ENCODE peak calls at places on chromosomes 3 and 15, in eight cellular contexts. C, Z, V, Q, F, S, N and D are unnamed samples.

GRCh38 chr3:88150371-88150770 is 612 bp downstream of the C3orf38 start:
- DNase-seq in C (no peak), Z (no peak), V (no peak), Q (no peak), F (peak; percentile 58), S (no peak), N (no peak), D (no peak)

GRCh38 chr3:32972482-32973146 is 21.2 kb downstream of the CCR4 start:
- DNase-seq in C (no peak), Z (no peak), V (no peak), Q (no peak), F (peak; percentile 21), S (peak; percentile 91), N (no peak), D (no peak)

GRCh38 chr15:32774022-32774421 is 56.2 kb downstream of the GREM1 start:
- DNase-seq in C (peak; percentile 38), Z (no peak), V (no peak), Q (no peak), F (no peak), S (no peak), N (no peak), D (no peak)

GRCh38 chr3:13705051-13705450 is 156.1 kb downstream of the FBLN2 start:
- DNase-seq in C (no peak), Z (no peak), V (no peak), Q (no peak), F (no peak), S (no peak), N (no peak), D (no peak)

GRCh38 chr3:176202652-176203051 is 994.6 kb downstream of the TBL1XR1 start:
- DNase-seq in C (no peak), Z (no peak), V (no peak), Q (no peak), F (no peak), S (no peak), N (no peak), D (no peak)

GRCh38 chr15:43274136-43274535 is 7.4 kb upstream of the TGM5 start:
- DNase-seq in C (no peak), Z (no peak), V (no peak), Q (no peak), F (no peak), S (no peak), N (no peak), D (no peak)

GRCh38 chr3:159032311-159032710 is 230.5 kb downstream of the MFSD1 start:
- DNase-seq in C (no peak), Z (no peak), V (no peak), Q (peak; percentile 12), F (no peak), S (no peak), N (no peak), D (no peak)

GRCh38 chr15:74028646-74029045 is 34.1 kb downstream of the PML start:
- DNase-seq in C (no peak), Z (no peak), V (no peak), Q (no peak), F (peak; percentile 35), S (no peak), N (no peak), D (no peak)

GRCh38 chr15:33662014-33662413 is 306.3 kb upstream of the CHRM5 start:
- DNase-seq in C (no peak), Z (no peak), V (no peak), Q (no peak), F (no peak), S (no peak), N (no peak), D (no peak)

GRCh38 chr15:76342046-76342381 is 5.4 kb downstream of the ISL2 start:
- DNase-seq in C (no peak), Z (no peak), V (no peak), Q (no peak), F (no peak), S (no peak), N (no peak), D (no peak)
- TF ChIP-seq EZH2 in C (no peak), Z (no peak), V (no peak), Q (no peak), F (peak; percentile 91), S (no peak), N (no peak), D (no peak)

GRCh38 chr15:101615986-101616848 is 36.0 kb downstream of the TM2D3 start:
- DNase-seq in C (peak; percentile 60), Z (peak; percentile 88), V (peak; percentile 33), Q (peak; percentile 56), F (peak; percentile 11), S (peak; percentile 84), N (no peak), D (no peak)

GRCh38 chr15:101614001-101614585 is 38.1 kb downstream of the TM2D3 start:
- DNase-seq in C (no peak), Z (no peak), V (no peak), Q (no peak), F (no peak), S (no peak), N (no peak), D (no peak)

GRCh38 chr15:101615414-101615985 is 36.7 kb downstream of the TM2D3 start:
- DNase-seq in C (no peak), Z (no peak), V (no peak), Q (no peak), F (no peak), S (no peak), N (no peak), D (no peak)

GRCh38 chr15:101613130-101614000 is 38.8 kb downstream of the TM2D3 start:
- DNase-seq in C (peak; percentile 65), Z (no peak), V (no peak), Q (no peak), F (no peak), S (peak; percentile 37), N (no peak), D (peak; percentile 28)

GRCh38 chr15:101614761-101615160 is 37.4 kb downstream of the TM2D3 start:
- DNase-seq in C (no peak), Z (no peak), V (no peak), Q (no peak), F (no peak), S (no peak), N (no peak), D (no peak)
- H3K4me3 ChIP-seq in C (no peak overlapping the region), Z (no peak overlapping the region), V (no peak overlapping the region), Q (no peak overlapping the region), F (no peak overlapping the region), S (no peak overlapping the region), N (no peak overlapping the region), D (no peak overlapping the region)

DNA sequence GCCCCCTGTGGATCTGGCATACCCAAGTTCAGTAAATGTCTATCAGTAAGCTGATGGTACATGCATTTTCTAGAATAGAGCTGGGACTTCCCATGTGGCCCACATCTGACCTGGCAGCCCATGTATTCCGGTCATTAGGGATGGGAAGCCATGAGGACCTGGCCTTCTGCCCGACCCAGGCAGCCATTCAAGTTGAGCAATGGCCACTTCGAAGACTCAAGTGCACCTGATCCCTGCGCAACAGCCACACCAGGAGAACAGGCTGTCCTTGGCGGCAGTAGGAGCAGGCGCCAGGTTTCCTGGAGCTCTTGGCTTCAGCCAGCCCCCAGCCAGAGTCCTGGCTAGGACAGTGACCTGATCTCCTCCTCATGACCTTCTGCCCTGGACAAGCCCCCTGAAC is 14.6 kb downstream of the HEMK1 start:
- DNase-seq in C (no peak), Z (no peak), V (no peak), Q (no peak), F (no peak), S (no peak), N (no peak), D (no peak)
- TF ChIP-seq POLR2AphosphoS5 in C (no peak), Z (no peak), V (no peak), Q (no peak), F (no peak), S (no peak), N (no peak), D (no peak)

GRCh38 chr15:40281057-40281850 is 1.6 kb downstream of the ANKRD63 start:
- DNase-seq in C (no peak), Z (peak; percentile 71), V (no peak), Q (no peak), F (no peak), S (no peak), N (no peak), D (no peak)
- TF ChIP-seq EZH2 in C (no peak), Z (peak; percentile 54), V (peak; percentile 66), Q (no peak), F (peak; percentile 74), S (no peak), N (no peak), D (no peak)